ENCODE peak calls at places on chromosomes 12 and 14, in four cellular contexts. One of them, this sample, is unnamed.

GRCh38 chr14:35380794-35381193 is 23.8 kb downstream of the NFKBIA start:
- DNase-seq in activated CD4-positive, alpha-beta T cell treated with anti-CD3 and anti-CD28 coated beads for 1 hour: no peak
- DNase-seq in left colon: peak
- DNase-seq in HTR-8/SVneo: no peak
- DNase-seq in this sample: no peak

GRCh38 chr12:102454808-102455760 is 25.3 kb downstream of the IGF1 start:
- DNase-seq in HTR-8/SVneo: no peak
- DNase-seq in activated CD4-positive, alpha-beta T cell treated with anti-CD3 and anti-CD28 coated beads for 1 hour: no peak
- DNase-seq in left colon: no peak
- DNase-seq in this sample: no peak

GRCh38 chr14:68770553-68771286 is 22.1 kb downstream of the ZFP36L1 start:
- DNase-seq in HTR-8/SVneo: no peak
- DNase-seq in left colon: no peak
- DNase-seq in activated CD4-positive, alpha-beta T cell treated with anti-CD3 and anti-CD28 coated beads for 1 hour: no peak
- DNase-seq in this sample: no peak

GRCh38 chr12:78034025-78034424 is 203.3 kb downstream of the NAV3 start:
- DNase-seq in activated CD4-positive, alpha-beta T cell treated with anti-CD3 and anti-CD28 coated beads for 1 hour: no peak
- DNase-seq in left colon: no peak
- DNase-seq in HTR-8/SVneo: no peak
- DNase-seq in this sample: no peak

GRCh38 chr14:53962954-53963490 is 6.4 kb upstream of the BMP4 start:
- DNase-seq in activated CD4-positive, alpha-beta T cell treated with anti-CD3 and anti-CD28 coated beads for 1 hour: no peak
- DNase-seq in HTR-8/SVneo: no peak
- DNase-seq in left colon: no peak
- DNase-seq in this sample: no peak

GRCh38 chr12:24768415-24768814 is 180.5 kb downstream of the BCAT1 start:
- DNase-seq in activated CD4-positive, alpha-beta T cell treated with anti-CD3 and anti-CD28 coated beads for 1 hour: no peak
- DNase-seq in HTR-8/SVneo: no peak
- DNase-seq in left colon: no peak
- DNase-seq in this sample: no peak

GRCh38 chr12:128040971-128041370 is 226.0 kb upstream of the TMEM132C start:
- DNase-seq in HTR-8/SVneo: no peak
- DNase-seq in left colon: no peak
- DNase-seq in activated CD4-positive, alpha-beta T cell treated with anti-CD3 and anti-CD28 coated beads for 1 hour: no peak
- DNase-seq in this sample: no peak

GRCh38 chr12:121780429-121780828 is 13.1 kb downstream of the RHOF start:
- DNase-seq in HTR-8/SVneo: no peak
- DNase-seq in left colon: no peak
- DNase-seq in activated CD4-positive, alpha-beta T cell treated with anti-CD3 and anti-CD28 coated beads for 1 hour: no peak
- DNase-seq in this sample: no peak

GRCh38 chr12:130879212-130879686 is 7.4 kb downstream of the RAN start:
- DNase-seq in left colon: no peak
- DNase-seq in activated CD4-positive, alpha-beta T cell treated with anti-CD3 and anti-CD28 coated beads for 1 hour: no peak
- DNase-seq in HTR-8/SVneo: no peak
- DNase-seq in this sample: no peak

GRCh38 chr12:52720487-52720886 is 17.2 kb upstream of the KRT77 start:
- DNase-seq in activated CD4-positive, alpha-beta T cell treated with anti-CD3 and anti-CD28 coated beads for 1 hour: no peak
- DNase-seq in HTR-8/SVneo: peak
- DNase-seq in left colon: no peak
- DNase-seq in this sample: no peak

GRCh38 chr12:47576256-47576655 is 129.6 kb downstream of the RPAP3 start:
- DNase-seq in HTR-8/SVneo: no peak
- DNase-seq in activated CD4-positive, alpha-beta T cell treated with anti-CD3 and anti-CD28 coated beads for 1 hour: no peak
- DNase-seq in left colon: no peak
- DNase-seq in this sample: no peak

GRCh38 chr14:51650721-51651387 is 856 bp upstream of the FRMD6 start:
- DNase-seq in left colon: peak
- DNase-seq in activated CD4-positive, alpha-beta T cell treated with anti-CD3 and anti-CD28 coated beads for 1 hour: no peak
- DNase-seq in HTR-8/SVneo: no peak
- DNase-seq in this sample: no peak

GRCh38 chr14:44316647-44317432 is 190.2 kb downstream of the FSCB start:
- DNase-seq in left colon: peak
- DNase-seq in HTR-8/SVneo: peak
- DNase-seq in activated CD4-positive, alpha-beta T cell treated with anti-CD3 and anti-CD28 coated beads for 1 hour: no peak
- DNase-seq in this sample: peak

GRCh38 chr14:104388011-104388521 is 191.5 kb upstream of the C14orf180 start:
- DNase-seq in activated CD4-positive, alpha-beta T cell treated with anti-CD3 and anti-CD28 coated beads for 1 hour: peak
- DNase-seq in HTR-8/SVneo: no peak
- DNase-seq in left colon: peak
- DNase-seq in this sample: no peak

GRCh38 chr12:10031318-10031717 is 836 bp downstream of the CLEC9A start:
- DNase-seq in left colon: no peak
- DNase-seq in HTR-8/SVneo: peak
- DNase-seq in activated CD4-positive, alpha-beta T cell treated with anti-CD3 and anti-CD28 coated beads for 1 hour: no peak
- DNase-seq in this sample: no peak

GRCh38 chr12:47074757-47075156 is 4.7 kb upstream of the PCED1B start:
- DNase-seq in activated CD4-positive, alpha-beta T cell treated with anti-CD3 and anti-CD28 coated beads for 1 hour: no peak
- DNase-seq in left colon: no peak
- DNase-seq in HTR-8/SVneo: no peak
- DNase-seq in this sample: no peak

GRCh38 chr12:67969134-67969782 is 20.0 kb upstream of the IFNG-AS1 start:
- DNase-seq in activated CD4-positive, alpha-beta T cell treated with anti-CD3 and anti-CD28 coated beads for 1 hour: no peak
- DNase-seq in left colon: no peak
- DNase-seq in HTR-8/SVneo: no peak
- DNase-seq in this sample: no peak

GRCh38 chr12:100927825-100928224 is 133.2 kb downstream of the ANO4 start:
- DNase-seq in HTR-8/SVneo: peak
- DNase-seq in activated CD4-positive, alpha-beta T cell treated with anti-CD3 and anti-CD28 coated beads for 1 hour: no peak
- DNase-seq in left colon: no peak
- DNase-seq in this sample: no peak

GRCh38 chr12:68210875-68211274 is 14.7 kb downstream of the IL26 start:
- DNase-seq in activated CD4-positive, alpha-beta T cell treated with anti-CD3 and anti-CD28 coated beads for 1 hour: no peak
- DNase-seq in left colon: no peak
- DNase-seq in HTR-8/SVneo: no peak
- DNase-seq in this sample: no peak

GRCh38 chr12:12008931-12009611 is 61.7 kb upstream of the BCL2L14 start:
- DNase-seq in left colon: no peak
- DNase-seq in HTR-8/SVneo: no peak
- DNase-seq in activated CD4-positive, alpha-beta T cell treated with anti-CD3 and anti-CD28 coated beads for 1 hour: no peak
- DNase-seq in this sample: peak

GRCh38 chr12:32891956-32892355 is 4.6 kb downstream of the PKP2 start:
- DNase-seq in HTR-8/SVneo: peak
- DNase-seq in left colon: no peak
- DNase-seq in activated CD4-positive, alpha-beta T cell treated with anti-CD3 and anti-CD28 coated beads for 1 hour: no peak
- DNase-seq in this sample: no peak

GRCh38 chr14:103434868-103435442 is 49.7 kb downstream of the MARK3 start:
- DNase-seq in left colon: no peak
- DNase-seq in activated CD4-positive, alpha-beta T cell treated with anti-CD3 and anti-CD28 coated beads for 1 hour: no peak
- DNase-seq in HTR-8/SVneo: no peak
- DNase-seq in this sample: no peak

GRCh38 chr12:58395470-58395869 is 454.1 kb downstream of the ATP23 start:
- DNase-seq in left colon: no peak
- DNase-seq in activated CD4-positive, alpha-beta T cell treated with anti-CD3 and anti-CD28 coated beads for 1 hour: no peak
- DNase-seq in HTR-8/SVneo: no peak
- DNase-seq in this sample: no peak

GRCh38 chr14:103536693-103537092 is 7.7 kb downstream of the TRMT61A start:
- DNase-seq in HTR-8/SVneo: no peak
- DNase-seq in activated CD4-positive, alpha-beta T cell treated with anti-CD3 and anti-CD28 coated beads for 1 hour: no peak
- DNase-seq in left colon: no peak
- DNase-seq in this sample: no peak

GRCh38 chr14:31440280-31440679 is 17.0 kb downstream of the DTD2 start:
- DNase-seq in left colon: no peak
- DNase-seq in HTR-8/SVneo: no peak
- DNase-seq in activated CD4-positive, alpha-beta T cell treated with anti-CD3 and anti-CD28 coated beads for 1 hour: no peak
- DNase-seq in this sample: no peak

GRCh38 chr14:50659327-50659974 is 8.7 kb downstream of the SAV1 start:
- DNase-seq in left colon: no peak
- DNase-seq in HTR-8/SVneo: no peak
- DNase-seq in activated CD4-positive, alpha-beta T cell treated with anti-CD3 and anti-CD28 coated beads for 1 hour: no peak
- DNase-seq in this sample: no peak

GRCh38 chr14:61147369-61147897 is 133.7 kb downstream of the TMEM30B start:
- DNase-seq in activated CD4-positive, alpha-beta T cell treated with anti-CD3 and anti-CD28 coated beads for 1 hour: no peak
- DNase-seq in HTR-8/SVneo: no peak
- DNase-seq in left colon: no peak
- DNase-seq in this sample: peak

GRCh38 chr12:57157588-57158173 is 10.3 kb upstream of the LRP1-AS start:
- DNase-seq in activated CD4-positive, alpha-beta T cell treated with anti-CD3 and anti-CD28 coated beads for 1 hour: no peak
- DNase-seq in left colon: no peak
- DNase-seq in HTR-8/SVneo: no peak
- DNase-seq in this sample: no peak

GRCh38 chr12:5965950-5966383 is 20.9 kb upstream of the ANO2 start:
- DNase-seq in HTR-8/SVneo: peak
- DNase-seq in left colon: no peak
- DNase-seq in activated CD4-positive, alpha-beta T cell treated with anti-CD3 and anti-CD28 coated beads for 1 hour: peak
- DNase-seq in this sample: peak

GRCh38 chr12:72053604-72054003 is 115.0 kb downstream of the TPH2 start:
- DNase-seq in left colon: no peak
- DNase-seq in HTR-8/SVneo: no peak
- DNase-seq in activated CD4-positive, alpha-beta T cell treated with anti-CD3 and anti-CD28 coated beads for 1 hour: no peak
- DNase-seq in this sample: no peak

GRCh38 chr12:58502236-58502635 is 418.1 kb downstream of the LRIG3 start:
- DNase-seq in activated CD4-positive, alpha-beta T cell treated with anti-CD3 and anti-CD28 coated beads for 1 hour: no peak
- DNase-seq in HTR-8/SVneo: no peak
- DNase-seq in left colon: no peak
- DNase-seq in this sample: no peak

GRCh38 chr12:47903151-47903611 is 1.6 kb downstream of the VDR start:
- DNase-seq in activated CD4-positive, alpha-beta T cell treated with anti-CD3 and anti-CD28 coated beads for 1 hour: no peak
- DNase-seq in left colon: peak
- DNase-seq in HTR-8/SVneo: no peak
- DNase-seq in this sample: no peak

GRCh38 chr12:9943244-9943643 is 11.1 kb upstream of the CLEC2A start:
- DNase-seq in left colon: no peak
- DNase-seq in HTR-8/SVneo: no peak
- DNase-seq in activated CD4-positive, alpha-beta T cell treated with anti-CD3 and anti-CD28 coated beads for 1 hour: no peak
- DNase-seq in this sample: no peak

GRCh38 chr14:66496188-66496807 is 10.1 kb downstream of the CCDC196 start:
- DNase-seq in left colon: no peak
- DNase-seq in HTR-8/SVneo: no peak
- DNase-seq in activated CD4-positive, alpha-beta T cell treated with anti-CD3 and anti-CD28 coated beads for 1 hour: no peak
- DNase-seq in this sample: no peak

GRCh38 chr12:44101470-44101869 is 265.6 kb downstream of the TMEM117 start:
- DNase-seq in activated CD4-positive, alpha-beta T cell treated with anti-CD3 and anti-CD28 coated beads for 1 hour: no peak
- DNase-seq in left colon: no peak
- DNase-seq in HTR-8/SVneo: no peak
- DNase-seq in this sample: no peak

GRCh38 chr12:57591567-57592325 is 754 bp downstream of the PIP4K2C start:
- DNase-seq in left colon: peak
- DNase-seq in activated CD4-positive, alpha-beta T cell treated with anti-CD3 and anti-CD28 coated beads for 1 hour: no peak
- DNase-seq in HTR-8/SVneo: no peak
- DNase-seq in this sample: no peak

GRCh38 chr14:33596211-33597080 is 354.4 kb downstream of the EGLN3 start:
- DNase-seq in left colon: no peak
- DNase-seq in activated CD4-positive, alpha-beta T cell treated with anti-CD3 and anti-CD28 coated beads for 1 hour: no peak
- DNase-seq in HTR-8/SVneo: no peak
- DNase-seq in this sample: no peak

GRCh38 chr12:131386167-131386521 is 324.7 kb upstream of the SFSWAP start:
- DNase-seq in HTR-8/SVneo: no peak
- DNase-seq in left colon: no peak
- DNase-seq in activated CD4-positive, alpha-beta T cell treated with anti-CD3 and anti-CD28 coated beads for 1 hour: no peak
- DNase-seq in this sample: no peak

GRCh38 chr12:82326905-82327503 is 31.2 kb downstream of the CCDC59 start:
- DNase-seq in HTR-8/SVneo: peak
- DNase-seq in left colon: no peak
- DNase-seq in activated CD4-positive, alpha-beta T cell treated with anti-CD3 and anti-CD28 coated beads for 1 hour: no peak
- DNase-seq in this sample: peak

This sample was measured in COLO829.